ENCODE peak calls at places on chromosomes 7 and 10, in seven cellular contexts. One of them, this sample, is unnamed.

GRCh38 chr10:99329891-99330674 is 927 bp downstream of the CNNM1 start:
- DNase-seq in mesendoderm: peak; percentile 39
- DNase-seq in H9: peak; percentile 51
- DNase-seq in IMR-90: peak; percentile 4
- DNase-seq in H1: no peak
- DNase-seq in mesenchymal stem cell: peak; percentile 43
- DNase-seq in trophoblast cell: no peak
- DNase-seq in this sample: peak; percentile 11

GRCh38 chr10:124017729-124018128 is 75.7 kb downstream of the CHST15 start:
- DNase-seq in mesendoderm: no peak
- DNase-seq in H9: no peak
- DNase-seq in IMR-90: no peak
- DNase-seq in H1: no peak
- DNase-seq in mesenchymal stem cell: no peak
- DNase-seq in trophoblast cell: no peak
- DNase-seq in this sample: no peak

GRCh38 chr7:128168667-128169210 is 72.3 kb upstream of the LEP start:
- DNase-seq in mesendoderm: peak; percentile 89
- DNase-seq in H9: peak; percentile 88
- DNase-seq in IMR-90: no peak
- DNase-seq in H1: peak; percentile 51
- DNase-seq in mesenchymal stem cell: peak; percentile 22
- DNase-seq in trophoblast cell: no peak
- DNase-seq in this sample: peak; percentile 86

GRCh38 chr10:43222296-43222695 is 44.6 kb downstream of the RASGEF1A start:
- DNase-seq in mesendoderm: no peak
- DNase-seq in H9: peak; percentile 8
- DNase-seq in IMR-90: no peak
- DNase-seq in H1: no peak
- DNase-seq in mesenchymal stem cell: no peak
- DNase-seq in trophoblast cell: no peak
- DNase-seq in this sample: no peak

GRCh38 chr10:48608279-48608681 is 3.4 kb upstream of the ARHGAP22 start:
- DNase-seq in mesendoderm: peak; percentile 79
- DNase-seq in H9: peak; percentile 82
- DNase-seq in IMR-90: no peak
- DNase-seq in H1: peak; percentile 43
- DNase-seq in mesenchymal stem cell: no peak
- DNase-seq in trophoblast cell: peak; percentile 33
- DNase-seq in this sample: no peak

GRCh38 chr10:79070091-79070610 is 1.4 kb downstream of the ZMIZ1 start:
- DNase-seq in mesendoderm: peak; percentile 52
- DNase-seq in H9: no peak
- DNase-seq in IMR-90: no peak
- DNase-seq in H1: no peak
- DNase-seq in mesenchymal stem cell: peak; percentile 64
- DNase-seq in trophoblast cell: no peak
- DNase-seq in this sample: peak; percentile 57

GRCh38 chr10:218753-219152 is 83.5 kb downstream of the ZMYND11 start:
- DNase-seq in mesendoderm: no peak
- DNase-seq in H9: no peak
- DNase-seq in IMR-90: no peak
- DNase-seq in H1: no peak
- DNase-seq in mesenchymal stem cell: no peak
- DNase-seq in trophoblast cell: no peak
- DNase-seq in this sample: no peak

GRCh38 chr10:110336111-110336721 is 31.5 kb upstream of the SMNDC1 start:
- DNase-seq in mesendoderm: peak; percentile 57
- DNase-seq in H9: peak; percentile 46
- DNase-seq in IMR-90: peak; percentile 98
- DNase-seq in H1: no peak
- DNase-seq in mesenchymal stem cell: peak; percentile 82
- DNase-seq in trophoblast cell: peak; percentile 39
- DNase-seq in this sample: peak; percentile 58

GRCh38 chr10:60162631-60163030 is 227.0 kb downstream of the ANK3 start:
- DNase-seq in mesendoderm: no peak
- DNase-seq in H9: no peak
- DNase-seq in IMR-90: no peak
- DNase-seq in H1: no peak
- DNase-seq in mesenchymal stem cell: no peak
- DNase-seq in trophoblast cell: no peak
- DNase-seq in this sample: no peak

GRCh38 chr10:2410049-2410448 is 657.3 kb upstream of the PFKP start:
- DNase-seq in mesendoderm: no peak
- DNase-seq in H9: no peak
- DNase-seq in IMR-90: no peak
- DNase-seq in H1: no peak
- DNase-seq in mesenchymal stem cell: no peak
- DNase-seq in trophoblast cell: no peak
- DNase-seq in this sample: no peak

GRCh38 chr10:33341638-33342037 is 7.2 kb upstream of the NRP1 start:
- DNase-seq in mesendoderm: no peak
- DNase-seq in H9: no peak
- DNase-seq in IMR-90: peak; percentile 62
- DNase-seq in H1: no peak
- DNase-seq in mesenchymal stem cell: no peak
- DNase-seq in trophoblast cell: no peak
- DNase-seq in this sample: no peak

GRCh38 chr7:110382736-110383135 is 708.2 kb upstream of the LRRN3 start:
- DNase-seq in mesendoderm: no peak
- DNase-seq in H9: peak; percentile 42
- DNase-seq in IMR-90: no peak
- DNase-seq in H1: peak; percentile 31
- DNase-seq in mesenchymal stem cell: no peak
- DNase-seq in trophoblast cell: no peak
- DNase-seq in this sample: no peak

GRCh38 chr7:38169862-38170261 is 8.2 kb upstream of the STARD3NL start:
- DNase-seq in mesendoderm: peak; percentile 7
- DNase-seq in H9: no peak
- DNase-seq in IMR-90: peak; percentile 77
- DNase-seq in H1: no peak
- DNase-seq in mesenchymal stem cell: peak; percentile 41
- DNase-seq in trophoblast cell: peak; percentile 76
- DNase-seq in this sample: no peak

GRCh38 chr10:104303594-104304178 is 34.6 kb downstream of the ITPRIP start:
- DNase-seq in mesendoderm: no peak
- DNase-seq in H9: no peak
- DNase-seq in IMR-90: no peak
- DNase-seq in H1: no peak
- DNase-seq in mesenchymal stem cell: no peak
- DNase-seq in trophoblast cell: no peak
- DNase-seq in this sample: no peak

GRCh38 chr10:84194424-84195043 is at the start of gene CDHR1:
- DNase-seq in mesendoderm: peak; percentile 65
- DNase-seq in H9: peak; percentile 82
- DNase-seq in IMR-90: no peak
- DNase-seq in H1: no peak
- DNase-seq in mesenchymal stem cell: no peak
- DNase-seq in trophoblast cell: no peak
- DNase-seq in this sample: peak; percentile 57

GRCh38 chr10:90007226-90007625 is 305.8 kb downstream of the KIF20B start:
- DNase-seq in mesendoderm: peak; percentile 17
- DNase-seq in H9: no peak
- DNase-seq in IMR-90: no peak
- DNase-seq in H1: no peak
- DNase-seq in mesenchymal stem cell: no peak
- DNase-seq in trophoblast cell: no peak
- DNase-seq in this sample: no peak

GRCh38 chr10:80900661-80901060 is 363.0 kb downstream of the SH2D4B start:
- DNase-seq in mesendoderm: no peak
- DNase-seq in H9: no peak
- DNase-seq in IMR-90: no peak
- DNase-seq in H1: no peak
- DNase-seq in mesenchymal stem cell: no peak
- DNase-seq in trophoblast cell: no peak
- DNase-seq in this sample: no peak

GRCh38 chr10:29524294-29524693 is 110.5 kb downstream of the SVIL start:
- DNase-seq in mesendoderm: no peak
- DNase-seq in H9: no peak
- DNase-seq in IMR-90: no peak
- DNase-seq in H1: no peak
- DNase-seq in mesenchymal stem cell: no peak
- DNase-seq in trophoblast cell: no peak
- DNase-seq in this sample: no peak
- H3K4me1 ChIP-seq in mesendoderm: no peaks in the 10 kb centered on the region
- H3K4me1 ChIP-seq in H9: no peaks in the 10 kb centered on the region
- H3K4me1 ChIP-seq in IMR-90: no peaks in the 10 kb centered on the region
- H3K4me1 ChIP-seq in H1: no peaks in the 10 kb centered on the region
- H3K4me1 ChIP-seq in mesenchymal stem cell: peaks cover 11% of the 10 kb centered on the region
- H3K4me1 ChIP-seq in trophoblast cell: no peaks in the 10 kb centered on the region
- H3K4me1 ChIP-seq in this sample: peaks cover 15% of the 10 kb centered on the region

GRCh38 chr7:71264005-71264404 is 132.1 kb downstream of the GALNT17 start:
- DNase-seq in mesendoderm: peak; percentile 19
- DNase-seq in H9: no peak
- DNase-seq in IMR-90: no peak
- DNase-seq in H1: no peak
- DNase-seq in mesenchymal stem cell: no peak
- DNase-seq in trophoblast cell: no peak
- DNase-seq in this sample: no peak
- H2BK5ac ChIP-seq in mesendoderm: no peak overlapping the region
- H2BK5ac ChIP-seq in H9: no peak overlapping the region
- H2BK5ac ChIP-seq in IMR-90: no peak overlapping the region
- H2BK5ac ChIP-seq in H1: no peak overlapping the region
- H2BK5ac ChIP-seq in mesenchymal stem cell: no peak overlapping the region
- H2BK5ac ChIP-seq in trophoblast cell: no peak overlapping the region
- H2BK5ac ChIP-seq in this sample: no peak overlapping the region

DNA sequence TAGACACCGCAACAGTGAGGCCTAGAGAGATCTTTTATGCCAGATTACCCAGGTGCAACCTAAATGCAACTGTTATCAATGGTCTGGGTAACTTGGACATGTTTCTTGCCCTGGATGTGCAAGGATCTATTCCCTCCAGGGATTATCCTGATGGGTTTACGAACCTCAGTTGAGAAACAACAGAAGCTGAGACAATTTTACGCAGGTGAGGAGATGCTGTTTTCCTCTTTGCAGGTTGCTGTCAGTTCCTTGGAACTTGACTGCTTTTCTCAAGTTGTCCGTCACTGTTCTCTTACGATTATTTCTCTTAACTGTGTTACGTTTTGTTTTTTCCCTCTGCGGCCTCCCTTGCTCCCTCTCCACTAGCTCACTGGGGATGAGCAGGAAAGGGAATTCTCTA is 1.4 kb downstream of the PURB start:
- DNase-seq in mesendoderm: no peak
- DNase-seq in H9: no peak
- DNase-seq in IMR-90: no peak
- DNase-seq in H1: no peak
- DNase-seq in mesenchymal stem cell: no peak
- DNase-seq in trophoblast cell: no peak
- DNase-seq in this sample: no peak
- H3K4me2 ChIP-seq in mesendoderm: peak overlapping the region; percentile 94
- H3K4me2 ChIP-seq in H9: peak overlapping the region; percentile 72
- H3K4me2 ChIP-seq in IMR-90: peak overlapping the region; percentile 93
- H3K4me2 ChIP-seq in H1: peak overlapping the region; percentile 98
- H3K4me2 ChIP-seq in mesenchymal stem cell: peak overlapping the region; percentile 66
- H3K4me2 ChIP-seq in trophoblast cell: peak overlapping the region; percentile 87
- H3K4me2 ChIP-seq in this sample: peak overlapping the region; percentile 92

GRCh38 chr7:108008827-108009226 is 5.9 kb upstream of the LAMB1 start:
- DNase-seq in mesendoderm: no peak
- DNase-seq in H9: no peak
- DNase-seq in IMR-90: no peak
- DNase-seq in H1: no peak
- DNase-seq in mesenchymal stem cell: no peak
- DNase-seq in trophoblast cell: no peak
- DNase-seq in this sample: no peak

GRCh38 chr7:108007762-108008161 is 4.8 kb upstream of the LAMB1 start:
- DNase-seq in mesendoderm: no peak
- DNase-seq in H9: no peak
- DNase-seq in IMR-90: no peak
- DNase-seq in H1: no peak
- DNase-seq in mesenchymal stem cell: no peak
- DNase-seq in trophoblast cell: no peak
- DNase-seq in this sample: no peak

GRCh38 chr7:108004220-108005142 is 1.5 kb upstream of the LAMB1 start:
- DNase-seq in mesendoderm: peak; percentile 53
- DNase-seq in H9: peak; percentile 45
- DNase-seq in IMR-90: peak; percentile 70
- DNase-seq in H1: no peak
- DNase-seq in mesenchymal stem cell: peak; percentile 65
- DNase-seq in trophoblast cell: peak; percentile 33
- DNase-seq in this sample: no peak

GRCh38 chr7:108009873-108010272 is 6.9 kb upstream of the LAMB1 start:
- DNase-seq in mesendoderm: no peak
- DNase-seq in H9: no peak
- DNase-seq in IMR-90: no peak
- DNase-seq in H1: no peak
- DNase-seq in mesenchymal stem cell: no peak
- DNase-seq in trophoblast cell: no peak
- DNase-seq in this sample: no peak

DNA sequence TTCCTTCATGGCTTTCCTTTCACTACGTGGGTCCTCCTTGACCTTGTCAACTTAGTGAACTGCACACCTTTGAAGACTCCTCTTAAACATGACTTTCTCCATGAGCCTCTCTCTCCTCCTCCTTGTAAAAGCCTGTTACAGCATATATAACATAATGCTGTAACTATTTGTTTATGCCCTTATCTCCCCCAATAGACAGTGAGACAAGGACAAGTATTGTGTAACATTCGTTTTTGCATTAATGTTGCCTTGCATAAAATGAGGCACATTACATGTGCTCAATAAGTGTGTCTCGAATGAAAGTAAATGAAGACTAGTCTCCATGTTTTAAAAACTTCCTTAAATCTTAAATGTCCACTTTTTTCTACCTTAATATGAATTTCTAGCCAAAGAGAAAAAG is 4.3 kb upstream of the LAMB1 start:
- DNase-seq in mesendoderm: no peak
- DNase-seq in H9: no peak
- DNase-seq in IMR-90: no peak
- DNase-seq in H1: no peak
- DNase-seq in mesenchymal stem cell: peak; percentile 66
- DNase-seq in trophoblast cell: no peak
- DNase-seq in this sample: no peak
- H3K4me1 ChIP-seq in mesendoderm: no peaks in the 10 kb centered on the region
- H3K4me1 ChIP-seq in H9: no peaks in the 10 kb centered on the region
- H3K4me1 ChIP-seq in IMR-90: peaks cover 5% of the 10 kb centered on the region
- H3K4me1 ChIP-seq in H1: peaks cover 9% of the 10 kb centered on the region
- H3K4me1 ChIP-seq in mesenchymal stem cell: peaks cover 17% of the 10 kb centered on the region
- H3K4me1 ChIP-seq in trophoblast cell: peaks cover 10% of the 10 kb centered on the region
- H3K4me1 ChIP-seq in this sample: peaks cover 2% of the 10 kb centered on the region

This sample was measured in neuronal stem cell.